ENCODE peak calls at places on chromosomes 7 and 10, in five cellular contexts. R is A549; F is CD8-positive, alpha-beta T cell; D is transverse colon; E is IMR-90. I is an unnamed sample.

GRCh38 chr7:102055181-102055976 is 231.3 kb upstream of the SH2B2 start:
- DNase-seq in R (no peak), F (no peak), D (no peak), E (no peak), I (no peak)

GRCh38 chr7:92851732-92852131 is 15.4 kb upstream of the CDK6 start:
- DNase-seq in R (no peak), F (no peak), D (no peak), E (peak), I (no peak)

GRCh38 chr7:111098011-111098925 is 7.3 kb downstream of the LRRN3 start:
- DNase-seq in R (peak), F (peak), D (peak), E (peak), I (peak)

GRCh38 chr10:33252794-33253203 is 81.7 kb downstream of the NRP1 start:
- DNase-seq in R (peak), F (no peak), D (no peak), E (peak), I (no peak)

GRCh38 chr10:32347363-32347735 is 391 bp upstream of the EPC1 start:
- DNase-seq in R (no peak), F (no peak), D (no peak), E (no peak), I (no peak)

GRCh38 chr10:110395350-110396283 is 90.9 kb upstream of the SMNDC1 start:
- DNase-seq in R (peak), F (no peak), D (peak), E (peak), I (no peak)

GRCh38 chr7:112437038-112437437 is 13.2 kb upstream of the IFRD1 start:
- DNase-seq in R (peak), F (no peak), D (no peak), E (no peak), I (no peak)

GRCh38 chr10:102546606-102547310 is 43.0 kb downstream of the SUFU start:
- DNase-seq in R (no peak), F (no peak), D (no peak), E (peak), I (no peak)

GRCh38 chr10:53601260-53601875 is 828.8 kb upstream of the MBL2 start:
- DNase-seq in R (peak), F (no peak), D (no peak), E (peak), I (no peak)

GRCh38 chr7:80087051-80087767 is 47.4 kb upstream of the GNAI1 start:
- DNase-seq in R (no peak), F (no peak), D (no peak), E (peak), I (no peak)

GRCh38 chr7:107661081-107661864 is 645 bp downstream of the SLC26A4 start:
- DNase-seq in R (peak), F (no peak), D (peak), E (peak), I (peak)

GRCh38 chr10:14010827-14011574 is 319.7 kb downstream of the FRMD4A start:
- DNase-seq in R (no peak), F (no peak), D (no peak), E (no peak), I (no peak)

GRCh38 chr10:35898722-35899485 is 256.8 kb upstream of the FZD8 start:
- DNase-seq in R (no peak), F (no peak), D (no peak), E (no peak), I (peak)

GRCh38 chr7:138712652-138713051 is 11.5 kb upstream of the SVOPL start:
- DNase-seq in R (no peak), F (no peak), D (no peak), E (no peak), I (no peak)

GRCh38 chr7:27784399-27785053 is 44.6 kb downstream of the TAX1BP1 start:
- DNase-seq in R (peak), F (no peak), D (no peak), E (peak), I (no peak)

GRCh38 chr10:14422431-14422830 is 91.7 kb upstream of the FRMD4A start:
- DNase-seq in R (no peak), F (no peak), D (no peak), E (no peak), I (no peak)

GRCh38 chr10:133292919-133293809 is 15.5 kb downstream of the TUBGCP2 start:
- DNase-seq in R (no peak), F (no peak), D (no peak), E (peak), I (no peak)

GRCh38 chr10:35639651-35640311 is 2.3 kb downstream of the FZD8 start:
- DNase-seq in R (peak), F (no peak), D (peak), E (peak), I (peak)

GRCh38 chr10:125039354-125039769 is 97.4 kb downstream of the ZRANB1 start:
- DNase-seq in R (no peak), F (no peak), D (no peak), E (no peak), I (no peak)
- H3K27ac ChIP-seq in R (peak), F (no peak), D (peak), E (no peak), I (peak)

DNA sequence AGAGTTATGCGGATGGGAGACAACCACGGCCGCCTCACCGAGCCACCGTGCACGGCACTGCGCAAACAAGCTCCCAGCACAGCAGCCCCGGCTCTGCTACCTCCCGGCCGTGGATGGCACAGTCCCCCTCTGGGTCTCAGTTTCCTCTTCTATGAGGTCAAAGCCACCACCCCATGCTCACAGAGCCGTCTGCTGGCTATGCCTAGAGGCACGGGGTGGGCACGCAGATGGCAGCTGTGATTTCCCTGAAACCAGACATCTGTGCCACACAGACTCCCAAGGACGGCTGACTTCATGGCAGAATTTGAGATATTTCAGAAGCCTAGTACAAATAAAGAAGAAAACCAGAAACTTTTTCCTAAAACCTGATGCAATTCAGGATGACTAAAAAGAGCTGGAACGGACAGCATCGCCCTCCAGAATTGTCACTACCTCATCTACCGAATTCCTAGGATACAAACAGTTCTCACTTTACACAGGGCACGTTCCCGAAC is 73.2 kb downstream of the AMZ1 start:
- DNase-seq in R (no peak), F (no peak), D (no peak), E (no peak), I (no peak)
- H3K27ac ChIP-seq in R (peak), F (no peak), D (peak), E (peak), I (peak)

GRCh38 chr10:12397147-12397896 is 48.0 kb downstream of the CAMK1D start:
- DNase-seq in R (no peak), F (no peak), D (no peak), E (no peak), I (no peak)

GRCh38 chr10:12397931-12398330 is 48.6 kb downstream of the CAMK1D start:
- DNase-seq in R (no peak), F (no peak), D (no peak), E (peak), I (no peak)

GRCh38 chr10:12396093-12396492 is 46.7 kb downstream of the CAMK1D start:
- DNase-seq in R (no peak), F (no peak), D (no peak), E (no peak), I (no peak)

GRCh38 chr10:12394236-12395033 is 45.1 kb downstream of the CAMK1D start:
- DNase-seq in R (no peak), F (no peak), D (no peak), E (peak), I (no peak)

GRCh38 chr10:12396567-12396966 is 47.2 kb downstream of the CAMK1D start:
- DNase-seq in R (no peak), F (no peak), D (no peak), E (peak), I (no peak)
- H3K27ac ChIP-seq in R (no peak), F (no peak), D (no peak), E (no peak), I (no peak)

DNA sequence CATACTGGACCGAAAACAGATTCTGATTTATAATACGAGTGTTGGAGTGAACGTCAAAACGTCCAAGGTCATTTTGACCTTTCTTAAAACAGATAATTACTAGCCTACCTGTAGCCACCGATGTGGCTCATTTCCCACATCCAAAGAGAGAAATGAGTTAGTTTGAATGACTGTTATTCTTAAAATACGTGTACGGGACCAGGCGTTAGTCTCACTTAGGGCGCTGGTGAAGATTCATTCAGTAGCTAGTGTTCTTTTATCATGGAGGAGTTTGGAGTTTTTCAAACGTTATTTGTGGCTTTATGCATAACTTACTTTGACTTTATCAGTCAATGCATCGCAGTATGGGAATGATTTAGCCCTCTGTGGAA is 1.4 kb downstream of the BICC1 start:
- DNase-seq in R (no peak), F (no peak), D (no peak), E (no peak), I (no peak)
- H3K27ac ChIP-seq in R (peak), F (no peak), D (peak), E (no peak), I (peak)

DNA sequence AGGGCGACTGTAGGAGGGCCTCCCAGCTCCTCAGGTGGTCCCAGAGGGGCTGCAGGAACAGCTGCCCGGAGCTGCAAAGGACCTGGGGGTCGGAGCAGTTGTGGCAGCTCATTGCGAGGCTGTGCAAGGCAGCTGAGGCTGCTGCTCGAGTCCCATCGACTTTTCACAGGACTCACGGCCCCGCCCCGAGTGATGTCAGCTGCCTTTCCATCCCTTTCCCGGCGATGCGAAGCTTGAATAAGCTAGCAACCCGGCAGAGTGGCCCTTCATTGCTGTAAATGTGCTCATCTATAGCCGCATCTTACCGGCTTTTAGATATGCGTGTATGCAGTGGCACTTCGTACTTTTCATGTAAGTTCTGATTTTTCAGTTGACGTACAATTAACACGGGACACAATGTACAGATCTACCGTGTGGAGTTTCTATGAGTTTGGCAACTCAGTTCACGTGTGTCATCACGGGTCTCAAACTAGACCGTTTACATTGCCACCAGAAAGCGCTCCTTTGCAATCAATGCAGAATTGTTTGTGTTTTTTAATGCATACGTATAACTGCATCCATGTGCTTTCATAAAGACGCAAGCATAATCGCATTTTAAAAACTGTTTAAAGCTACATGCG is at the start of gene CH25H:
- DNase-seq in R (peak), F (no peak), D (peak), E (peak), I (peak)
- H3K27ac ChIP-seq in R (peak), F (no peak), D (peak), E (peak), I (peak)

GRCh38 chr10:3779146-3779707 is 5.8 kb downstream of the KLF6 start:
- DNase-seq in R (no peak), F (no peak), D (peak), E (peak), I (no peak)
- H3K27ac ChIP-seq in R (no peak), F (no peak), D (peak), E (peak), I (peak)